ENCODE peak calls at places on chromosomes 16 and 17, in nine cellular contexts. One of them, this sample, is unnamed.

GRCh38 chr17:65163990-65164495 is 26.9 kb downstream of the RGS9 start:
- DNase-seq in mammary epithelial cell: peak
- DNase-seq in OCI-LY7: peak
- DNase-seq in adipocyte: peak
- DNase-seq in fibroblast of pulmonary artery: peak
- DNase-seq in K562: peak
- DNase-seq in GM23248: peak
- DNase-seq in AG10803: peak
- DNase-seq in choroid plexus epithelial cell: peak
- DNase-seq in this sample: peak

GRCh38 chr17:79305831-79306687 is 231.4 kb downstream of the ENGASE start:
- DNase-seq in mammary epithelial cell: no peak
- DNase-seq in OCI-LY7: peak
- DNase-seq in adipocyte: no peak
- DNase-seq in fibroblast of pulmonary artery: peak
- DNase-seq in K562: peak
- DNase-seq in GM23248: peak
- DNase-seq in AG10803: no peak
- DNase-seq in choroid plexus epithelial cell: peak
- DNase-seq in this sample: no peak

GRCh38 chr17:16872836-16873653 is 98.9 kb downstream of the TNFRSF13B start:
- DNase-seq in mammary epithelial cell: peak
- DNase-seq in OCI-LY7: peak
- DNase-seq in adipocyte: peak
- DNase-seq in fibroblast of pulmonary artery: no peak
- DNase-seq in K562: peak
- DNase-seq in GM23248: peak
- DNase-seq in AG10803: no peak
- DNase-seq in choroid plexus epithelial cell: peak
- DNase-seq in this sample: peak

GRCh38 chr17:29622337-29623282 is at the start of gene CORO6:
- DNase-seq in mammary epithelial cell: no peak
- DNase-seq in OCI-LY7: peak
- DNase-seq in adipocyte: peak
- DNase-seq in fibroblast of pulmonary artery: peak
- DNase-seq in K562: peak
- DNase-seq in GM23248: peak
- DNase-seq in AG10803: peak
- DNase-seq in choroid plexus epithelial cell: peak
- DNase-seq in this sample: peak

GRCh38 chr16:77297996-77298637 is 98.9 kb downstream of the SYCE1L start:
- DNase-seq in mammary epithelial cell: peak
- DNase-seq in OCI-LY7: no peak
- DNase-seq in adipocyte: no peak
- DNase-seq in fibroblast of pulmonary artery: no peak
- DNase-seq in K562: no peak
- DNase-seq in GM23248: peak
- DNase-seq in AG10803: no peak
- DNase-seq in choroid plexus epithelial cell: peak
- DNase-seq in this sample: peak

GRCh38 chr17:8481703-8482102 is 46.0 kb downstream of the NDEL1 start:
- DNase-seq in mammary epithelial cell: no peak
- DNase-seq in OCI-LY7: no peak
- DNase-seq in adipocyte: no peak
- DNase-seq in fibroblast of pulmonary artery: no peak
- DNase-seq in K562: no peak
- DNase-seq in GM23248: no peak
- DNase-seq in AG10803: no peak
- DNase-seq in choroid plexus epithelial cell: no peak
- DNase-seq in this sample: no peak

GRCh38 chr16:71807905-71808592 is 585 bp downstream of the AP1G1 start:
- DNase-seq in mammary epithelial cell: peak
- DNase-seq in OCI-LY7: no peak
- DNase-seq in adipocyte: peak
- DNase-seq in fibroblast of pulmonary artery: no peak
- DNase-seq in K562: peak
- DNase-seq in GM23248: peak
- DNase-seq in AG10803: peak
- DNase-seq in choroid plexus epithelial cell: peak
- DNase-seq in this sample: peak

GRCh38 chr17:81527591-81528383 is at the start of gene FSCN2:
- DNase-seq in mammary epithelial cell: no peak
- DNase-seq in OCI-LY7: no peak
- DNase-seq in adipocyte: peak
- DNase-seq in fibroblast of pulmonary artery: no peak
- DNase-seq in K562: no peak
- DNase-seq in GM23248: peak
- DNase-seq in AG10803: no peak
- DNase-seq in choroid plexus epithelial cell: peak
- DNase-seq in this sample: no peak

GRCh38 chr16:1428511-1428910 is 2.4 kb upstream of the PERCC1 start:
- DNase-seq in mammary epithelial cell: no peak
- DNase-seq in OCI-LY7: peak
- DNase-seq in adipocyte: peak
- DNase-seq in fibroblast of pulmonary artery: peak
- DNase-seq in K562: peak
- DNase-seq in GM23248: peak
- DNase-seq in AG10803: no peak
- DNase-seq in choroid plexus epithelial cell: peak
- DNase-seq in this sample: peak

GRCh38 chr17:27413295-27413694 is 43.0 kb upstream of the KSR1 start:
- DNase-seq in mammary epithelial cell: no peak
- DNase-seq in OCI-LY7: no peak
- DNase-seq in adipocyte: no peak
- DNase-seq in fibroblast of pulmonary artery: no peak
- DNase-seq in K562: no peak
- DNase-seq in GM23248: no peak
- DNase-seq in AG10803: no peak
- DNase-seq in choroid plexus epithelial cell: no peak
- DNase-seq in this sample: no peak
- H3K4me3 ChIP-seq in mammary epithelial cell: no peak
- H3K4me3 ChIP-seq in OCI-LY7: no peak
- H3K4me3 ChIP-seq in adipocyte: no peak
- H3K4me3 ChIP-seq in fibroblast of pulmonary artery: no peak
- H3K4me3 ChIP-seq in K562: no peak
- H3K4me3 ChIP-seq in GM23248: no peak
- H3K4me3 ChIP-seq in AG10803: no peak
- H3K4me3 ChIP-seq in choroid plexus epithelial cell: no peak
- H3K4me3 ChIP-seq in this sample: no peak

GRCh38 chr17:38578229-38578628 is 27.5 kb downstream of the SRCIN1 start:
- DNase-seq in mammary epithelial cell: no peak
- DNase-seq in OCI-LY7: no peak
- DNase-seq in adipocyte: no peak
- DNase-seq in fibroblast of pulmonary artery: no peak
- DNase-seq in K562: no peak
- DNase-seq in GM23248: no peak
- DNase-seq in AG10803: no peak
- DNase-seq in choroid plexus epithelial cell: no peak
- DNase-seq in this sample: no peak
- H3K4me3 ChIP-seq in mammary epithelial cell: no peak
- H3K4me3 ChIP-seq in OCI-LY7: no peak
- H3K4me3 ChIP-seq in adipocyte: no peak
- H3K4me3 ChIP-seq in fibroblast of pulmonary artery: no peak
- H3K4me3 ChIP-seq in K562: no peak
- H3K4me3 ChIP-seq in GM23248: no peak
- H3K4me3 ChIP-seq in AG10803: no peak
- H3K4me3 ChIP-seq in choroid plexus epithelial cell: no peak
- H3K4me3 ChIP-seq in this sample: no peak

DNA sequence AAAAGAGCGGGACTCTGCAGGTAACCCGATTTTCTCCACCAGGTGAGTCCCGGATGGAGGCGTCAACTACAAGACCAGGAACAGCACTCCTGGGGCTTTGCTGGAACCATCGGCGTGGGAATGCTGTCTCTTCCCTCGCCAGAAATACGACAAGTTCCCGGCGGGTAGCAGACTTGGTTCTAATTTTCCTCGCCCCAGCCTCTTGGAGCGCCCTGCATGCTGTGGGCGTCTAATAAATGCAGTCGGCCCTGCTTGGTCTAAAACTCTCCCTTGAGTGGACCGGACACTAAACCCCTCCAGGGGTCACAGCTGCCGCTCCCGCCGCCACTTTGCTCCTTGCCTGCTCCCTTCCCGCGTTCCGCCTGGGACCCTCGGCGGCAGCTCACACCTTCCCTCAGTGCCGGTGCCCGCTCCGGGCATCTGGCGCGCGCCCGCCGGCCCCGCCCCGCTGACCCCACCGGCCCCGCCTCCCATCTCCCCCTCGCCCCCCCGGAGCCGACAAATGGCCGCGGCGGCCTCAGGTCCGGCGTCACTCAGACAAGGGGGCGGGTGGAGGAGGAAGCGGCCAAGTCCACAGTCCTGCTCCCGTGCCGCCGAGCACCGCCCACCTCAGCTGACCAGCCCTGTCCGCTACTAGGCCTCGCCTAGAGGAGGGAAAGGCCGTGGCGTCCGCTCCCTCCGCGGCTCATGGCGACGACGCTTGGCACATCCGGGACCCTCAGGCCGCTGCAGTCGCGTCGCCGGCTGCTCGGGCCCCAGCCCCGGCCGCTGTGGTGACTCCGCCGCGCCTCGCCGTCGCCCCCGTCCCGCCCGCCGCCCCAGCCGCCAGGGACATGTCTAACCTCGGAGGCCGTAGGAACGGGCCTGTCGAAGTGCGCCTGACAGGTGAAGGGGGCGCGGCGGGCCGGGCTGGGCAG is 65.8 kb downstream of the KPNA2 start:
- DNase-seq in mammary epithelial cell: peak
- DNase-seq in OCI-LY7: peak
- DNase-seq in adipocyte: peak
- DNase-seq in fibroblast of pulmonary artery: peak
- DNase-seq in K562: peak
- DNase-seq in GM23248: peak
- DNase-seq in AG10803: peak
- DNase-seq in choroid plexus epithelial cell: peak
- DNase-seq in this sample: peak
- H3K4me3 ChIP-seq in mammary epithelial cell: peak
- H3K4me3 ChIP-seq in OCI-LY7: peak
- H3K4me3 ChIP-seq in adipocyte: peak
- H3K4me3 ChIP-seq in fibroblast of pulmonary artery: peak
- H3K4me3 ChIP-seq in K562: peak
- H3K4me3 ChIP-seq in GM23248: peak
- H3K4me3 ChIP-seq in AG10803: peak
- H3K4me3 ChIP-seq in choroid plexus epithelial cell: peak
- H3K4me3 ChIP-seq in this sample: peak

DNA sequence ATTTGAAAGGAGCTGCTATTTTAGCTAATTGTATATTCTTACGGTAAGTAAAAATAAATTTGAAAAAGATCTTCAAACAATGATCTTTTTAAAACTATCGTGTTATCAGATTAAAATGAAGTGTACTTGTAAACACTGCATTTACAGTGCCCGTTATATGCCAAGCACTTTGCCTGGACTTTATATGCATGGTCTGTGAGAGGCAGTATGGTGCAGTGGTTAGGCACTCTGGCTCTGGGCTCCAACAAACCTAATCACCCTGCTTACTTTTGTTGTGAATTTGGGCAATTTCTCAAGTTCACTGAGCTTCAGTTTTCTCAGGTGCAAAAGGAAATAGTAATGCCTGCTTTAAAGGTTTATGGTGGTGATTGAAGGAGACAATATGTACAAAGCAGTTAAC is 1.4 kb downstream of the PMP22 start:
- DNase-seq in mammary epithelial cell: no peak
- DNase-seq in OCI-LY7: no peak
- DNase-seq in adipocyte: no peak
- DNase-seq in fibroblast of pulmonary artery: no peak
- DNase-seq in K562: no peak
- DNase-seq in GM23248: no peak
- DNase-seq in AG10803: no peak
- DNase-seq in choroid plexus epithelial cell: no peak
- DNase-seq in this sample: peak
- H3K4me3 ChIP-seq in mammary epithelial cell: no peak
- H3K4me3 ChIP-seq in OCI-LY7: no peak
- H3K4me3 ChIP-seq in adipocyte: peak
- H3K4me3 ChIP-seq in fibroblast of pulmonary artery: peak
- H3K4me3 ChIP-seq in K562: no peak
- H3K4me3 ChIP-seq in GM23248: peak
- H3K4me3 ChIP-seq in AG10803: peak
- H3K4me3 ChIP-seq in choroid plexus epithelial cell: no peak
- H3K4me3 ChIP-seq in this sample: no peak

DNA sequence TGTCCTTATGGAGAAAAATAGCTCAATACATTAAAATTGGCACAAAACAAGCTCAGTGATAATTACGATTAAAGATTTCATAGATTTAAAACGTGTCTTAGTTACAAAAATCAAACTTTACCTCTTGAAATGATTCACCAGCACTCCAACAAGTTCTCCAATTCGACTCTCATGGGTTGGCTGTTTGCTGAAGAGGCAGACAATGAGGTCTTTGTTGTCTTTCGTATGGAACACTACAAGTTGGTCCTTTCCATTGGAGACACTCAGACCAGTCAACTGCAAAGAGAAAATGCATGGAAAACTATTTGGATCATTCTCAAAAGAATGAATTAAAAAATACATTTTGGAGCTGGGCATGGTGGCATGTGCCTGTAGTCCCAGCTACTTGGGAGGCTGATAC is 118.2 kb downstream of the CDK5R1 start:
- DNase-seq in mammary epithelial cell: no peak
- DNase-seq in OCI-LY7: no peak
- DNase-seq in adipocyte: no peak
- DNase-seq in fibroblast of pulmonary artery: no peak
- DNase-seq in K562: no peak
- DNase-seq in GM23248: no peak
- DNase-seq in AG10803: no peak
- DNase-seq in choroid plexus epithelial cell: no peak
- DNase-seq in this sample: no peak
- H3K4me3 ChIP-seq in mammary epithelial cell: no peak
- H3K4me3 ChIP-seq in OCI-LY7: no peak
- H3K4me3 ChIP-seq in adipocyte: no peak
- H3K4me3 ChIP-seq in fibroblast of pulmonary artery: no peak
- H3K4me3 ChIP-seq in K562: no peak
- H3K4me3 ChIP-seq in GM23248: no peak
- H3K4me3 ChIP-seq in AG10803: no peak
- H3K4me3 ChIP-seq in choroid plexus epithelial cell: no peak
- H3K4me3 ChIP-seq in this sample: no peak

GRCh38 chr17:59558953-59559352 is 6.5 kb upstream of the DHX40 start:
- DNase-seq in mammary epithelial cell: no peak
- DNase-seq in OCI-LY7: no peak
- DNase-seq in adipocyte: peak
- DNase-seq in fibroblast of pulmonary artery: peak
- DNase-seq in K562: no peak
- DNase-seq in GM23248: peak
- DNase-seq in AG10803: peak
- DNase-seq in choroid plexus epithelial cell: peak
- DNase-seq in this sample: peak
- H3K4me3 ChIP-seq in mammary epithelial cell: no peak
- H3K4me3 ChIP-seq in OCI-LY7: no peak
- H3K4me3 ChIP-seq in adipocyte: no peak
- H3K4me3 ChIP-seq in fibroblast of pulmonary artery: no peak
- H3K4me3 ChIP-seq in K562: no peak
- H3K4me3 ChIP-seq in GM23248: no peak
- H3K4me3 ChIP-seq in AG10803: no peak
- H3K4me3 ChIP-seq in choroid plexus epithelial cell: no peak
- H3K4me3 ChIP-seq in this sample: no peak

This sample was measured in cardiac fibroblast.